ENCODE peak calls at places on chromosomes 3 and 15, in five cellular contexts. R is ovary, B is Peyer's patch, A is erythroblast, L is transverse colon. Y is an unnamed sample.

GRCh38 chr3:882526-882925 is 210.3 kb upstream of the CNTN6 start:
- DNase-seq in R (no peak), B (no peak), A (no peak), L (no peak), Y (no peak)

GRCh38 chr15:92521624-92522008 is 127.9 kb downstream of the ST8SIA2 start:
- DNase-seq in R (peak), B (peak), A (peak), L (peak), Y (no peak)

GRCh38 chr3:38805765-38806386 is 10.1 kb downstream of the SCN10A start:
- DNase-seq in R (no peak), B (no peak), A (peak), L (peak), Y (no peak)

GRCh38 chr3:46187876-46188275 is 20.2 kb downstream of the CCR1 start:
- DNase-seq in R (no peak), B (no peak), A (no peak), L (no peak), Y (peak)

GRCh38 chr3:74001481-74001880 is 376.7 kb upstream of the PDZRN3 start:
- DNase-seq in R (no peak), B (no peak), A (no peak), L (no peak), Y (no peak)

GRCh38 chr3:156171517-156172267 is 51.3 kb downstream of the KCNAB1 start:
- DNase-seq in R (no peak), B (no peak), A (no peak), L (no peak), Y (no peak)

GRCh38 chr3:139893963-139894637 is 40.9 kb upstream of the CLSTN2 start:
- DNase-seq in R (no peak), B (no peak), A (no peak), L (no peak), Y (no peak)

GRCh38 chr15:69725957-69726356 is 273.3 kb downstream of the RPLP1 start:
- DNase-seq in R (no peak), B (peak), A (no peak), L (no peak), Y (peak)

GRCh38 chr15:46344906-46345305 is 710.1 kb downstream of the SQOR start:
- DNase-seq in R (no peak), B (no peak), A (no peak), L (no peak), Y (no peak)

GRCh38 chr15:59153466-59153865 is 48.5 kb downstream of the CCNB2 start:
- DNase-seq in R (no peak), B (no peak), A (no peak), L (no peak), Y (no peak)

GRCh38 chr3:30657914-30658313 is 51.5 kb downstream of the TGFBR2 start:
- DNase-seq in R (no peak), B (no peak), A (no peak), L (no peak), Y (no peak)

GRCh38 chr3:10370429-10370828 is 49.5 kb upstream of the SEC13 start:
- DNase-seq in R (no peak), B (no peak), A (peak), L (no peak), Y (no peak)

GRCh38 chr15:65212097-65212496 is 824 bp upstream of the CILP start:
- DNase-seq in R (no peak), B (peak), A (peak), L (no peak), Y (no peak)

GRCh38 chr3:13496879-13497278 is 16.8 kb downstream of the HDAC11 start:
- DNase-seq in R (no peak), B (no peak), A (no peak), L (no peak), Y (no peak)

GRCh38 chr3:160756907-160757623 is 1.0 kb downstream of the PPM1L start:
- DNase-seq in R (peak), B (no peak), A (peak), L (peak), Y (peak)

GRCh38 chr3:186653079-186653710 is 12.6 kb upstream of the HRG start:
- DNase-seq in R (no peak), B (peak), A (no peak), L (no peak), Y (no peak)

GRCh38 chr3:13963137-13963886 is 83.4 kb upstream of the WNT7A start:
- DNase-seq in R (no peak), B (no peak), A (no peak), L (no peak), Y (no peak)

GRCh38 chr3:56829543-56829942 is 27.8 kb upstream of the ARHGEF3 start:
- DNase-seq in R (no peak), B (no peak), A (no peak), L (no peak), Y (no peak)

GRCh38 chr15:32956006-32956405 is 238.2 kb downstream of the GREM1 start:
- DNase-seq in R (no peak), B (no peak), A (peak), L (no peak), Y (no peak)

GRCh38 chr15:63107895-63108546 is 13.6 kb upstream of the LACTB start:
- DNase-seq in R (peak), B (no peak), A (no peak), L (peak), Y (peak)

GRCh38 chr3:10707089-10707983 is 108.7 kb upstream of the SLC6A11 start:
- DNase-seq in R (no peak), B (no peak), A (no peak), L (no peak), Y (no peak)

GRCh38 chr3:56732109-56732508 is 49.0 kb upstream of the TASOR start:
- DNase-seq in R (no peak), B (no peak), A (no peak), L (no peak), Y (no peak)

GRCh38 chr15:90597477-90598052 is 67.8 kb downstream of the CRTC3 start:
- DNase-seq in R (no peak), B (no peak), A (peak), L (no peak), Y (no peak)

GRCh38 chr3:194327414-194328079 is 23.6 kb downstream of the CPN2 start:
- DNase-seq in R (no peak), B (no peak), A (no peak), L (no peak), Y (no peak)

GRCh38 chr3:125148836-125149235 is 63.7 kb downstream of the SLC12A8 start:
- DNase-seq in R (no peak), B (peak), A (no peak), L (peak), Y (no peak)

GRCh38 chr3:53187430-53187829 is 26.4 kb downstream of the PRKCD start:
- DNase-seq in R (no peak), B (no peak), A (no peak), L (no peak), Y (no peak)

GRCh38 chr15:83602021-83602420 is 51.9 kb upstream of the ADAMTSL3 start:
- DNase-seq in R (no peak), B (no peak), A (no peak), L (no peak), Y (no peak)

GRCh38 chr3:71163216-71163918 is 420.2 kb downstream of the FOXP1 start:
- DNase-seq in R (no peak), B (no peak), A (no peak), L (no peak), Y (no peak)

GRCh38 chr3:4036046-4036445 is 236.8 kb downstream of the LRRN1 start:
- DNase-seq in R (no peak), B (no peak), A (no peak), L (no peak), Y (no peak)

GRCh38 chr3:134815519-134815918 is 20.5 kb downstream of the EPHB1 start:
- DNase-seq in R (no peak), B (no peak), A (no peak), L (no peak), Y (no peak)

GRCh38 chr3:119937229-119937628 is 155.3 kb downstream of the NR1I2 start:
- DNase-seq in R (no peak), B (no peak), A (no peak), L (no peak), Y (no peak)

GRCh38 chr3:128123231-128123537 is 428 bp downstream of the RUVBL1 start:
- DNase-seq in R (peak), B (no peak), A (peak), L (no peak), Y (no peak)
- TF ChIP-seq POLR2A in R (no peak), B (no peak), A (no peak), L (no peak), Y (no peak)

GRCh38 chr3:113594066-113594465 is 61.7 kb downstream of the SIDT1 start:
- DNase-seq in R (no peak), B (no peak), A (no peak), L (no peak), Y (no peak)

GRCh38 chr3:113589971-113590370 is 57.6 kb downstream of the SIDT1 start:
- DNase-seq in R (no peak), B (no peak), A (no peak), L (no peak), Y (no peak)

GRCh38 chr3:113585228-113585627 is 52.9 kb downstream of the SIDT1 start:
- DNase-seq in R (no peak), B (no peak), A (no peak), L (no peak), Y (no peak)

GRCh38 chr3:113585720-113586119 is 53.4 kb downstream of the SIDT1 start:
- DNase-seq in R (no peak), B (no peak), A (no peak), L (no peak), Y (no peak)

DNA sequence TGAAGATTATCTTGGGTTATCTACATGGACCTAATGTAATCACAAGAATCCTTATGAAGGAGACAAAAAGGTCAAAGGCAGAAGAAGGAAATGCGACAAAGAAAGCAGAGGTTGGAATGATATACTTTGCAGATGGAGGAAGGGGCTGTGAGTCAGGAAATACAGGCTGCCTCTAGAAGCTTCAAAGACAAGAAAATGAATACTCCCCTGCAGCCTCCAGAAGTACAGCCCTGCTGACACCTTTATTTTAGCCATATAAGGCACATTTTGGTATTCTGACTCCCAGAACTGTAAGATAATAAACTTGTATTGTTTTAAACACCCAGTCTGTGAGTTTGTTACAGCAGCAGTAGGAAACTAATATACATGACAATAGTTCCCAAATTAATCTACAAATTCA is 58.6 kb downstream of the SIDT1 start:
- DNase-seq in R (no peak), B (no peak), A (no peak), L (no peak), Y (no peak)
- TF ChIP-seq POLR2A in R (no peak), B (no peak), A (no peak), L (no peak), Y (no peak)

GRCh38 chr3:27589795-27590194 is 105.6 kb upstream of the SLC4A7 start:
- DNase-seq in R (no peak), B (no peak), A (no peak), L (no peak), Y (no peak)

GRCh38 chr3:27591811-27592210 is 107.6 kb upstream of the SLC4A7 start:
- DNase-seq in R (no peak), B (peak), A (no peak), L (no peak), Y (no peak)

GRCh38 chr3:27591321-27591711 is 107.1 kb upstream of the SLC4A7 start:
- DNase-seq in R (no peak), B (no peak), A (no peak), L (no peak), Y (no peak)

GRCh38 chr3:27593173-27593572 is 109.0 kb upstream of the SLC4A7 start:
- DNase-seq in R (no peak), B (no peak), A (no peak), L (no peak), Y (no peak)

GRCh38 chr3:27590437-27591320 is 106.5 kb upstream of the SLC4A7 start:
- DNase-seq in R (no peak), B (no peak), A (no peak), L (no peak), Y (no peak)
- TF ChIP-seq POLR2A in R (no peak), B (no peak), A (no peak), L (no peak), Y (no peak)

GRCh38 chr3:48664929-48665328 is 2.2 kb upstream of the CELSR3 start:
- DNase-seq in R (no peak), B (no peak), A (no peak), L (no peak), Y (no peak)

GRCh38 chr3:48664313-48664644 is 1.6 kb upstream of the CELSR3 start:
- DNase-seq in R (no peak), B (no peak), A (no peak), L (no peak), Y (no peak)

GRCh38 chr3:48662753-48663488 is at the start of gene CELSR3:
- DNase-seq in R (no peak), B (peak), A (peak), L (peak), Y (no peak)

GRCh38 chr3:48662140-48662752 is 440 bp downstream of the CELSR3 start:
- DNase-seq in R (no peak), B (no peak), A (no peak), L (no peak), Y (no peak)

GRCh38 chr3:48663489-48664312 is 1.0 kb upstream of the CELSR3 start:
- DNase-seq in R (peak), B (peak), A (peak), L (peak), Y (peak)
- TF ChIP-seq POLR2A in R (peak), B (peak), A (peak), L (peak), Y (peak)

GRCh38 chr15:34969340-34970097 is at the start of gene AQR:
- DNase-seq in R (peak), B (peak), A (peak), L (peak), Y (peak)
- TF ChIP-seq POLR2A in R (peak), B (peak), A (peak), L (peak), Y (peak)

DNA sequence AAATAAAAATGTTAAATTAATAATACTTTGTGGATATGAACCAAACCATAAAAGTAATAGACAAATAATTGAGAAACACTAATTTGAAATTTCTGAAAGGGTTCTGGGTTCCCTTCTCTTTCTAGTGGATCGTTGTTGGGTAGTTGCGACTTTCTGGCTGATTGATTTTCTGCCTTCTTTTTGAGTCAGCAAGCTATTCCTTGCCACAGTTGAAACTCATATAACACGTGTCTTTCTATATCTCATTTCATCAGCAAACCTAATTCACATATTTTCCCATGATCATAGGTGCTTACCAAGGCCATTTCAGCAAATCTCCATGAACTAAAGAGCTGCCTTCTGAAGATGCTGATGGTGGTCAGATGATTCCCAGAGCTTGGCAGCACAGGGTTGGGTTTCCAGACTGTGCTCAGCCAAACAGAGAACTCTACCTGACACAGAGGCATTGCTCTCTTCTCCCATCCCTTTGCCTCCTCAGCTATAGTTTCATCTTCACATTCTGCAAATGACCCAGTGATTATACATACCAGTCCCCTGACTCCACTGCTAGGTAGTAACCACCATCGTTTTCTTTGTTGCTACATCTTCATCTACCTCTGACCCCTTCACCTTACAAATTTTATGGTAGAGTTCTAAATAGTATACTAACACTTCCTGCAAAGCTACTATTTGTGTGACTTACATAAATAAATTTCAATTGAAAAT is 383.9 kb upstream of the DPH6 start:
- DNase-seq in R (no peak), B (no peak), A (no peak), L (no peak), Y (no peak)
- TF ChIP-seq POLR2A in R (no peak), B (no peak), A (no peak), L (no peak), Y (no peak)

GRCh38 chr3:69085543-69086132 is 901 bp downstream of the ARL6IP5 start:
- DNase-seq in R (peak), B (no peak), A (peak), L (peak), Y (peak)

GRCh38 chr3:69084668-69085542 is at the start of gene ARL6IP5:
- DNase-seq in R (peak), B (peak), A (peak), L (peak), Y (peak)

GRCh38 chr3:69087030-69087791 is 2.5 kb downstream of the ARL6IP5 start:
- DNase-seq in R (no peak), B (no peak), A (no peak), L (no peak), Y (no peak)

GRCh38 chr3:69088033-69088432 is 3.3 kb downstream of the ARL6IP5 start:
- DNase-seq in R (no peak), B (no peak), A (no peak), L (no peak), Y (no peak)

DNA sequence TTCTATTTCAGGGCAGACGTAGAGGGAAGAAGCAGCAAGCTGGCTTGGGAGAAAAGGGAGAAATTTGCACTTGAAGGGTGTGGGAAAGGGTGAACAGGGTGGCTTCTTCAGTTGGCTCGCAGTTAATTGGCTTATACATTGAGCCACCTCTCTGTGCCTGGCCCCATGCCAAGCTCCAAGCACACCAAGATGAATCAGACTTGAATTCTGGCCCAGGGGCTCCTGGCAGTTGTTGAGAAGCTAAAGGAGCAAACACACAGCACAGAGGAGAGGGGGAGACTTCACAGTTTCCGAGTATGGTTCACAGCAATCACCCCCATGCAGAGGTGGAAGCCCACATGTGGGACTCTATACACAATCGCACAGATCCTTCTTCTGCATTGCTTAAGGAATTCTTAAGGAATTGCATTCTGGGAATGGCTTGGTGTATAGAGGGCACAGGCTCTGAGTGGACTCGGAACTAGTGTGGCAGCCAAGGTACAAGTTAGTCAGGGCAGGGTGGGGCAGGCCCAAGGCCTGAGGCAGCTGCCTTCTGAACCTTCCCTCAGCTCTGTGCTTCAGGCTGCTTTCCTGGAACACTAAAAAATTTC is 1.5 kb downstream of the ARL6IP5 start:
- DNase-seq in R (peak), B (peak), A (peak), L (peak), Y (peak)
- TF ChIP-seq POLR2A in R (no peak), B (peak), A (peak), L (peak), Y (no peak)

GRCh38 chr15:40420793-40421192 is 15.2 kb downstream of the IVD start:
- DNase-seq in R (peak), B (no peak), A (no peak), L (peak), Y (peak)
- TF ChIP-seq POLR2A in R (no peak), B (no peak), A (peak), L (no peak), Y (no peak)

DNA sequence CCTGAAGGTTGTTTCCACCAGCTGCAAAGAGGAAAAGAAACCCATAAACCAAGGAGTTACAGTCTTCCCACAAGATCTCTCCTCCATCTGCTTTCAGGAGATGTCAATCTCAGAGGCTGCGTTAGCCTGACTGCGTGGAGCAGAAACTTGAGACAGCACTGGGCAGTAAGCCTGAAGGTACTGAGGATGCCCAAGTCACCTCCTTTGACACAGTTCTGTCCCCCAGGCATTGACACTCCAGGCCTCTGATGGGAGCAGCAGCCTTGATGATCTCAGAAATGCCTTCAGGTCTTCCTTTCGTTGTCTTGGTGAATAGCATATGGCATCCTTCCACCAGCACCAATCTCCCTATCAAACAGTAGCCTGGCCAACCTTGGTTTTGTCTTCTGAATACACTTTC is 89.3 kb downstream of the OXNAD1 start:
- DNase-seq in R (no peak), B (no peak), A (no peak), L (no peak), Y (no peak)
- TF ChIP-seq POLR2A in R (no peak), B (no peak), A (no peak), L (no peak), Y (no peak)

Y was measured in right lobe of liver.